ENCODE peak calls at places on chromosomes 12 and 14, in nine cellular contexts. H is upper lobe of left lung, W is mesothelial cell of epicardium, G is HuH-7.5, V is substantia nigra, T is psoas muscle, I is NCI-H510A treated with DMSO at 0.1 percent for 48 hours, P is AG04450, Q is iris pigment epithelial cell. S is an unnamed sample.
A peak's percentile ranks its signal among the peaks of the same experiment; 100 is the strongest.

GRCh38 chr12:101297661-101298060 is 17.8 kb downstream of the UTP20 start:
- DNase-seq in H (no peak), W (no peak), G (no peak), V (no peak), T (no peak), I (no peak), P (no peak), Q (peak; percentile 26), S (no peak)

GRCh38 chr14:103698380-103699260 is 16.6 kb downstream of the XRCC3 start:
- DNase-seq in H (peak; percentile 89), W (no peak), G (no peak), V (no peak), T (peak; percentile 51), I (peak; percentile 77), P (no peak), Q (no peak), S (no peak)

GRCh38 chr14:58656671-58657411 is 19.1 kb downstream of the DACT1 start:
- DNase-seq in H (no peak), W (no peak), G (no peak), V (no peak), T (no peak), I (no peak), P (no peak), Q (no peak), S (no peak)

GRCh38 chr12:131437706-131438210 is 273.1 kb upstream of the SFSWAP start:
- DNase-seq in H (no peak), W (no peak), G (no peak), V (no peak), T (no peak), I (no peak), P (no peak), Q (no peak), S (no peak)

GRCh38 chr14:61925043-61925442 is 162.8 kb downstream of the SNAPC1 start:
- DNase-seq in H (no peak), W (no peak), G (no peak), V (no peak), T (no peak), I (no peak), P (no peak), Q (peak; percentile 28), S (peak; percentile 93)

GRCh38 chr12:76031081-76031413 is 529 bp downstream of the PHLDA1 start:
- DNase-seq in H (peak; percentile 88), W (no peak), G (no peak), V (no peak), T (no peak), I (peak; percentile 81), P (no peak), Q (peak; percentile 69), S (no peak)

GRCh38 chr12:67211029-67211428 is 58.1 kb upstream of the CAND1 start:
- DNase-seq in H (no peak), W (no peak), G (no peak), V (no peak), T (no peak), I (no peak), P (no peak), Q (no peak), S (no peak)

GRCh38 chr12:42584539-42585174 is 4.9 kb downstream of the PRICKLE1 start:
- DNase-seq in H (no peak), W (no peak), G (no peak), V (no peak), T (no peak), I (no peak), P (no peak), Q (no peak), S (no peak)

GRCh38 chr14:92684801-92685560 is 63.4 kb downstream of the LGMN start:
- DNase-seq in H (peak; percentile 75), W (no peak), G (no peak), V (no peak), T (no peak), I (no peak), P (no peak), Q (no peak), S (no peak)

GRCh38 chr14:75821828-75822521 is 159.8 kb downstream of the TGFB3 start:
- DNase-seq in H (no peak), W (no peak), G (no peak), V (no peak), T (no peak), I (peak; percentile 91), P (no peak), Q (peak; percentile 58), S (peak; percentile 92)

GRCh38 chr12:83106873-83107272 is 420.2 kb downstream of the TMTC2 start:
- DNase-seq in H (no peak), W (no peak), G (no peak), V (no peak), T (no peak), I (peak; percentile 24), P (no peak), Q (no peak), S (no peak)

GRCh38 chr12:57195186-57195585 is 21.4 kb upstream of the NXPH4 start:
- DNase-seq in H (no peak), W (no peak), G (no peak), V (no peak), T (no peak), I (no peak), P (no peak), Q (no peak), S (no peak)

GRCh38 chr14:102088012-102088792 is 1.4 kb upstream of the HSP90AA1 start:
- DNase-seq in H (peak; percentile 92), W (no peak), G (no peak), V (no peak), T (peak; percentile 72), I (no peak), P (no peak), Q (peak; percentile 16), S (no peak)

GRCh38 chr14:21940887-21941855 is 267.6 kb upstream of the OR4E1 start:
- DNase-seq in H (peak; percentile 10), W (no peak), G (peak; percentile 6), V (no peak), T (no peak), I (no peak), P (no peak), Q (peak; percentile 32), S (peak; percentile 16)

GRCh38 chr12:130192667-130193345 is 30.5 kb downstream of the FZD10 start:
- DNase-seq in H (no peak), W (no peak), G (no peak), V (no peak), T (no peak), I (peak; percentile 78), P (no peak), Q (no peak), S (no peak)